ENCODE peak calls at places on chromosomes 11 and 22, in eight cellular contexts. E is pancreas, Q is HepG2, B is endodermal cell, M is heart left ventricle, W is PC-3, A is A673, N is neural progenitor cell. I is an unnamed sample. For H3K36me3, the result is how much of the 10 kb centered on the place peaks cover.

GRCh38 chr11:80280737-80281136 is 839.9 kb upstream of the TENM4 start:
- DNase-seq in E (no peak), Q (no peak), B (no peak), M (no peak), W (no peak), A (no peak), N (no peak), I (no peak)

GRCh38 chr22:30605449-30606110 is 1.4 kb upstream of the TCN2 start:
- DNase-seq in E (peak), Q (peak), B (peak), M (peak), W (peak), A (peak), N (peak), I (peak)

GRCh38 chr11:65897020-65897471 is 3.1 kb downstream of the FOSL1 start:
- DNase-seq in E (no peak), Q (no peak), B (no peak), M (no peak), W (peak), A (no peak), N (no peak), I (no peak)

GRCh38 chr22:42937164-42937854 is 77.6 kb downstream of the PACSIN2 start:
- DNase-seq in E (peak), Q (no peak), B (peak), M (peak), W (peak), A (no peak), N (no peak), I (peak)

GRCh38 chr22:37601540-37602442 is 6.8 kb upstream of the GGA1 start:
- DNase-seq in E (peak), Q (peak), B (peak), M (no peak), W (peak), A (peak), N (peak), I (peak)

GRCh38 chr11:111435046-111435698 is 56.1 kb upstream of the POU2AF1 start:
- DNase-seq in E (no peak), Q (no peak), B (no peak), M (no peak), W (no peak), A (no peak), N (no peak), I (no peak)

GRCh38 chr11:19071255-19071654 is 10.7 kb upstream of the MRGPRX2 start:
- DNase-seq in E (peak), Q (peak), B (peak), M (peak), W (peak), A (peak), N (peak), I (peak)

GRCh38 chr22:25437414-25438160 is 126.9 kb upstream of the GRK3 start:
- DNase-seq in E (no peak), Q (no peak), B (peak), M (no peak), W (no peak), A (no peak), N (peak), I (peak)

GRCh38 chr22:19791894-19792293 is 31.3 kb downstream of the TBX1 start:
- DNase-seq in E (no peak), Q (no peak), B (no peak), M (no peak), W (no peak), A (no peak), N (no peak), I (no peak)

GRCh38 chr11:63670077-63670737 is 969 bp downstream of the ATL3 start:
- DNase-seq in E (no peak), Q (no peak), B (no peak), M (no peak), W (peak), A (peak), N (no peak), I (no peak)

GRCh38 chr11:77069336-77069968 is 2.7 kb downstream of the CAPN5 start:
- DNase-seq in E (no peak), Q (no peak), B (peak), M (no peak), W (no peak), A (no peak), N (no peak), I (no peak)

GRCh38 chr22:35910013-35910860 is 118.4 kb downstream of the RBFOX2 start:
- DNase-seq in E (no peak), Q (no peak), B (no peak), M (no peak), W (no peak), A (peak), N (peak), I (peak)

GRCh38 chr11:12224537-12224893 is 114.1 kb downstream of the MICAL2 start:
- DNase-seq in E (no peak), Q (no peak), B (no peak), M (peak), W (peak), A (no peak), N (no peak), I (no peak)

GRCh38 chr11:12223771-12224536 is 113.6 kb downstream of the MICAL2 start:
- DNase-seq in E (no peak), Q (no peak), B (no peak), M (no peak), W (peak), A (no peak), N (no peak), I (no peak)

GRCh38 chr11:12229450-12230229 is 119.2 kb downstream of the MICAL2 start:
- DNase-seq in E (no peak), Q (no peak), B (no peak), M (no peak), W (peak), A (no peak), N (no peak), I (no peak)

GRCh38 chr11:12225046-12225739 is 114.8 kb downstream of the MICAL2 start:
- DNase-seq in E (no peak), Q (no peak), B (no peak), M (no peak), W (no peak), A (no peak), N (no peak), I (no peak)

GRCh38 chr11:12226093-12226492 is 115.7 kb downstream of the MICAL2 start:
- DNase-seq in E (no peak), Q (no peak), B (no peak), M (no peak), W (no peak), A (no peak), N (no peak), I (no peak)
- H3K36me3 ChIP-seq in E (under half), Q (under half), B (under half), M (half or more), W (under half), A (under half), N (under half), I (under half)

DNA sequence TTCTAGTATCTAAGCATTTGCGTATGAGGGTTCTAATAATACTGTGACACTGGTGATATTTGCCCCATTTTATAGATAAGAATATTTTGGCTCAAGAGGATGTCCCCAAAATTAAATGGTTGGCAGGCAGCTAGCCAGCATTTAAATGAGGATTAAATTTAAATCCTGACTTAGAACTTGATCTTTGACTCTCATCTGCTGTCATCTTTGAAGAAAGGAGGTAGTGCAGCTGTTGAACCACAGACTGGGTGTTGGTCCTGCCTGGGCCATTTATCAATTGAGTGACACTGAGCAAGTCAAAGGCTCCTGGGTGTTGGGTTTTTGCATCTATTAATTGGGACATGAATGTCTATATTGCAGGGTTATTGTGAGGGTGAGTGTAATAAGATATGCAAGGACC is 112.3 kb downstream of the INSC start:
- DNase-seq in E (no peak), Q (no peak), B (no peak), M (no peak), W (no peak), A (no peak), N (no peak), I (no peak)
- H3K27ac ChIP-seq in E (no peak), Q (no peak), B (no peak), M (no peak), W (no peak), A (no peak), N (no peak), I (no peak)

DNA sequence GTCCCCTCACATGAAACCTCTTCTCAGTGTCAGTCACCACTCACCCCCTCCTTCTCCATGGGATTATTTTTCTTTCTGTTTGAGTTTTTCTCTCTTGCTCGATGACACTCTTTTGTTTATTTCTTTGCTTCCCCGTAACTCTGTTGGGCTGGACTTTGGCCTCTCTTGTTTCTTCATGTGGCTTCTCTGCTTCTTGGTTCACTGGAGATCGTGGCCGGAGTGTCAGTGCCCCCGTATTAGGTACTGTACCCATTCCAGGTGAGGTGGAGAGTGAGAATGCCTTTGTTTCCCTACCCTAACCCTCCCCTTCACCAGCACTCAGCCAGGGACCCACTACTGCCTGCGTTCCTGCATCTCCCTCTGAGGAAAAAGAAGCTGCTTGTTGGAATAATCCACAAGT is 32.5 kb downstream of the CYB5R2 start:
- DNase-seq in E (no peak), Q (no peak), B (no peak), M (no peak), W (no peak), A (no peak), N (no peak), I (no peak)
- H3K36me3 ChIP-seq in E (under half), Q (half or more), B (half or more), M (under half), W (under half), A (under half), N (under half), I (under half)

DNA sequence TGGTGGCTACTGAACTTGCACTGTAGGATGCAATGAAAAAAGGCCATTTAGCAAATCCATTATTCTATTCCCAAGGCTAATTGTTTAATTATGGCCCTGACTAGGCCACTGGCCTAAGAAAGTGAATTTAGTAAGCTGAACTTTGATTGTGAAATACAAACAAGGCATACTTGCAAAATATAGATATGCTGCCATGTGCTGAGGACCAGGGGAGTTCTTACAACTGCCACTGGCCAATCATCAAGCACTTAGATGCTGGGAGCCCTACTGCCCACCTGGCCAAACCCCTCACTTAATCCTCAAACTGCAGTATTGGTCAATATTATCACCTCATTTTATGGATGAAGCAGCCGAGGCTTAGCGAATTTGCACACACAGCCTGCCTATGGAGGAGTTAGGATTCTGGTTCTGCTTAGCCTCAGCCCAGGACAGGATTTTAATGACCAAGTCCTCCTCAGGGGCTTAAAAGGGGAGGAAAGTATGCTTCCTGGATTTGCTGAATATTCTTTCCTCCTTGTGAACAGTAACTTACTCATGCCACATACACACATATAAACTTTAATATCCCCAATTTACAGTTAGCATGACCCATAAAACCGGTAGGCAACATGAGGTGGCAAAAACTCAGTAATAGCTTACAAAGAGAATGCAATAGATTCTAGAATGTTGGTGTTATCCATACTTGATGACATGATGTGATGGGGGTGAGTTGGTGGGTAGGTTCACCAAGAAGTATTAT is 39.3 kb downstream of the CD44 start:
- DNase-seq in E (no peak), Q (no peak), B (no peak), M (no peak), W (no peak), A (no peak), N (no peak), I (no peak)
- H3K27ac ChIP-seq in E (no peak), Q (no peak), B (no peak), M (no peak), W (peak), A (no peak), N (no peak), I (no peak)

DNA sequence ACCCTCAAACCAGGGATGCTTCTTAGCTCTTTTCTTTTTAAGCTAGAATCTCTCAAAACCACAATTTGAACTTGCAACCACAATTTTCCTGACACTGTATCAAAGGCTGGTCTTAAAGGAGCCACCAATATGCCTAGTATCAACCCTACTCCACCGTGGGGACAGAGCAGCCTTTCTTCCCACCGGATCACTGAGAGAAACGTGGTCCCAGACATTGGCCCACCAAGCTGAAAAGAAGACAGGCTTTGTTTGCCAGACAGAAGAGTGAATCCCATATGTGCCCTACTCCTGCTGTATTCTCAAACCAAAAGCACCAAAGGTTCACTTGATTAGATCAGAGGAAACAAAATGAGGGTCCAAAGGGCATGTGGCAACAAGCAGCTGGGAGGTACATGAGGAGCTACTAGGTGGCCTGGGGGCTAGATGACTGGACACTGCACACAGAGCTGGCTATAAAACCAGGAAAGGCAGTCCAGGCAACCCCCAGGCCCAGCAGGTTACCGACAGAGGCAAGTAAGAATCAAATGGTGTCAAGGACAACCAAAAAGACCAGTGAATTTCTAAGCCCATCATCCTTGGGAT is 3.6 kb upstream of the VWCE start:
- DNase-seq in E (no peak), Q (peak), B (no peak), M (no peak), W (no peak), A (no peak), N (no peak), I (no peak)
- H3K36me3 ChIP-seq in E (under half), Q (under half), B (half or more), M (under half), W (half or more), A (under half), N (under half), I (under half)

GRCh38 chr11:61907282-61907681 is 10.1 kb downstream of the RAB3IL1 start:
- DNase-seq in E (no peak), Q (no peak), B (no peak), M (peak), W (no peak), A (no peak), N (peak), I (no peak)
- H3K27ac ChIP-seq in E (no peak), Q (no peak), B (no peak), M (no peak), W (no peak), A (no peak), N (no peak), I (no peak)

GRCh38 chr11:122769126-122769780 is 69.0 kb upstream of the CRTAM start:
- DNase-seq in E (no peak), Q (no peak), B (no peak), M (no peak), W (no peak), A (no peak), N (no peak), I (no peak)

GRCh38 chr11:122763108-122763507 is 75.2 kb upstream of the CRTAM start:
- DNase-seq in E (no peak), Q (no peak), B (no peak), M (no peak), W (no peak), A (no peak), N (no peak), I (no peak)

GRCh38 chr11:122764691-122765090 is 73.6 kb upstream of the CRTAM start:
- DNase-seq in E (no peak), Q (no peak), B (no peak), M (no peak), W (no peak), A (no peak), N (no peak), I (no peak)

DNA sequence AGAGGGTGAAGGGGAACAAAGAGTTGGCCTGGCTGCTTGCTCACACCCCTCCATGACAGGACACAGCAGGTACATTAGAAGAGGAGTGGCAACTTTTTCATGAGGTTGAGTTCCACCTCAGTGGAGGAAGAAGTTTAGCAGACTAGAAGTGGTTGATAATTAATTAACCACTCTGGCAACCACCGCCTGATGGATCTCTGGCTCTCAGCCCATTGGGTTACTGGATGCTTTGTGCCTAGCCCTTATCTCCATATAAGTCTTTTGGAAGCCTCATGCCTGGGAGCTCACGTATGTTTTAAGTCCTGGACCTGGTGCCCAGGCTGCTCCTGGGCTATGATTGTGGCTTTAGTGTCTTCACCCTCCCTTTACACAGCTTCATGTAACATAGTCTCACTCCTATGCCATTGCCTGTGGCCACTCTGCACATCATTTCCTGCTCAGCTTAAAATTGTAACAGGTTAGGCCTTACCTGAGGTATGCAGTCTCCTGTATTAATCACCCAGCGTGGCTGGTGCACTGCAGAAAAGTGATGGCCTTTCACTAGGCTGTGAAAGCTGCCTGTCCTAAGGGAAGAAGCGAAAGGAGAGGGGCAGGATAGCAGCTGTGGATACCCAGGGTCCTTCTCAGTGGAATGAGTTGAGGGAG is 72.7 kb upstream of the CRTAM start:
- DNase-seq in E (peak), Q (no peak), B (no peak), M (no peak), W (no peak), A (no peak), N (no peak), I (no peak)
- H3K36me3 ChIP-seq in E (under half), Q (under half), B (under half), M (under half), W (under half), A (under half), N (under half), I (under half)

DNA sequence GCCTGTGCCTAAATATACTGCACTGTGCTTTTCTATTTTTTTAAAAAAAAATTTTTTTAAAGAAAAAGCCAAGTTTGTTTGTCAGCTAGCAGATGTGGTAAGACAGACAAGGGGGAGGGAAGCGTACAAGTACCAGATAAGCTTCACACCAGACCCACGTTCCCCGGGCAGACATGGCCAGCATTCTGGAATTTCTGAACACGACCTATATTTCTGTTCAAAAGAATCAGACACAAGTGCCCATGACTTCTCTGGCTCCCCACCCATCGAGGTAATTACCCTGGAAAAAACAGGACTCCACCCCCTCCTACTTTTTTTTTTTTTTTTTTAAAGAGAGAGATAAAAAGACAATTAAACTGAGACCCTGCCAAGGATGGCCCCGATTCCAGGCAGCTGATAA is 425.4 kb downstream of the SHANK2 start:
- DNase-seq in E (no peak), Q (no peak), B (no peak), M (no peak), W (no peak), A (no peak), N (no peak), I (peak)
- H3K27ac ChIP-seq in E (no peak), Q (no peak), B (peak), M (no peak), W (no peak), A (no peak), N (peak), I (no peak)